ENCODE peak calls at places on chromosomes 2 and 18, in ten cellular contexts. One of them, this sample, is unnamed. For H3K4me1, the result is how much of the 10 kb centered on the place peaks cover.

GRCh38 chr2:232228332-232228731 is 150.2 kb upstream of the ALPP start:
- DNase-seq in uterus: no peak
- DNase-seq in right atrium auricular region: no peak
- DNase-seq in A549: no peak
- DNase-seq in SK-N-SH: no peak
- DNase-seq in kidney: no peak
- DNase-seq in lung: no peak
- DNase-seq in cardiac muscle cell: no peak
- DNase-seq in IMR-90: no peak
- DNase-seq in heart right ventricle: no peak
- DNase-seq in this sample: no peak

GRCh38 chr2:68434981-68435380 is 32.1 kb downstream of the FBXO48 start:
- DNase-seq in uterus: no peak
- DNase-seq in right atrium auricular region: no peak
- DNase-seq in A549: no peak
- DNase-seq in SK-N-SH: no peak
- DNase-seq in kidney: no peak
- DNase-seq in lung: no peak
- DNase-seq in cardiac muscle cell: no peak
- DNase-seq in IMR-90: no peak
- DNase-seq in heart right ventricle: no peak
- DNase-seq in this sample: no peak

GRCh38 chr2:119248311-119248710 is 24.7 kb downstream of the STEAP3 start:
- DNase-seq in uterus: no peak
- DNase-seq in right atrium auricular region: no peak
- DNase-seq in A549: no peak
- DNase-seq in SK-N-SH: no peak
- DNase-seq in kidney: no peak
- DNase-seq in lung: no peak
- DNase-seq in cardiac muscle cell: peak
- DNase-seq in IMR-90: peak
- DNase-seq in heart right ventricle: no peak
- DNase-seq in this sample: no peak

GRCh38 chr2:207385076-207385475 is 144.7 kb upstream of the CREB1 start:
- DNase-seq in uterus: no peak
- DNase-seq in right atrium auricular region: no peak
- DNase-seq in A549: no peak
- DNase-seq in SK-N-SH: no peak
- DNase-seq in kidney: no peak
- DNase-seq in lung: no peak
- DNase-seq in cardiac muscle cell: no peak
- DNase-seq in IMR-90: no peak
- DNase-seq in heart right ventricle: no peak
- DNase-seq in this sample: no peak

GRCh38 chr2:196718394-196718793 is 78.9 kb downstream of the CCDC150 start:
- DNase-seq in uterus: no peak
- DNase-seq in right atrium auricular region: no peak
- DNase-seq in A549: no peak
- DNase-seq in SK-N-SH: no peak
- DNase-seq in kidney: no peak
- DNase-seq in lung: no peak
- DNase-seq in cardiac muscle cell: peak
- DNase-seq in IMR-90: no peak
- DNase-seq in heart right ventricle: no peak
- DNase-seq in this sample: no peak

GRCh38 chr2:46850742-46851141 is 64.9 kb downstream of the MCFD2 start:
- DNase-seq in uterus: peak
- DNase-seq in right atrium auricular region: no peak
- DNase-seq in A549: no peak
- DNase-seq in SK-N-SH: no peak
- DNase-seq in kidney: peak
- DNase-seq in lung: no peak
- DNase-seq in cardiac muscle cell: peak
- DNase-seq in IMR-90: peak
- DNase-seq in heart right ventricle: no peak
- DNase-seq in this sample: no peak

GRCh38 chr2:152542995-152543481 is 174.2 kb downstream of the PRPF40A start:
- DNase-seq in uterus: peak
- DNase-seq in right atrium auricular region: no peak
- DNase-seq in A549: peak
- DNase-seq in SK-N-SH: peak
- DNase-seq in kidney: no peak
- DNase-seq in lung: no peak
- DNase-seq in cardiac muscle cell: peak
- DNase-seq in IMR-90: peak
- DNase-seq in heart right ventricle: no peak
- DNase-seq in this sample: no peak

GRCh38 chr2:239249781-239250180 is 151.0 kb downstream of the HDAC4 start:
- DNase-seq in uterus: peak
- DNase-seq in right atrium auricular region: peak
- DNase-seq in A549: no peak
- DNase-seq in SK-N-SH: no peak
- DNase-seq in kidney: peak
- DNase-seq in lung: no peak
- DNase-seq in cardiac muscle cell: peak
- DNase-seq in IMR-90: peak
- DNase-seq in heart right ventricle: peak
- DNase-seq in this sample: peak

GRCh38 chr18:62637807-62638687 is 77.3 kb upstream of the PHLPP1 start:
- DNase-seq in uterus: no peak
- DNase-seq in right atrium auricular region: no peak
- DNase-seq in A549: peak
- DNase-seq in SK-N-SH: peak
- DNase-seq in kidney: no peak
- DNase-seq in lung: no peak
- DNase-seq in cardiac muscle cell: peak
- DNase-seq in IMR-90: peak
- DNase-seq in heart right ventricle: no peak
- DNase-seq in this sample: no peak

GRCh38 chr18:55510809-55511208 is 77.2 kb downstream of the TCF4 start:
- DNase-seq in uterus: peak
- DNase-seq in right atrium auricular region: no peak
- DNase-seq in A549: no peak
- DNase-seq in SK-N-SH: no peak
- DNase-seq in kidney: no peak
- DNase-seq in lung: no peak
- DNase-seq in cardiac muscle cell: peak
- DNase-seq in IMR-90: peak
- DNase-seq in heart right ventricle: no peak
- DNase-seq in this sample: no peak

GRCh38 chr18:55506074-55506473 is 81.9 kb downstream of the TCF4 start:
- DNase-seq in uterus: no peak
- DNase-seq in right atrium auricular region: no peak
- DNase-seq in A549: no peak
- DNase-seq in SK-N-SH: no peak
- DNase-seq in kidney: no peak
- DNase-seq in lung: no peak
- DNase-seq in cardiac muscle cell: no peak
- DNase-seq in IMR-90: no peak
- DNase-seq in heart right ventricle: no peak
- DNase-seq in this sample: no peak

GRCh38 chr18:55511277-55511676 is 76.7 kb downstream of the TCF4 start:
- DNase-seq in uterus: no peak
- DNase-seq in right atrium auricular region: no peak
- DNase-seq in A549: no peak
- DNase-seq in SK-N-SH: no peak
- DNase-seq in kidney: no peak
- DNase-seq in lung: no peak
- DNase-seq in cardiac muscle cell: no peak
- DNase-seq in IMR-90: no peak
- DNase-seq in heart right ventricle: no peak
- DNase-seq in this sample: no peak

GRCh38 chr18:55509631-55510372 is 78.2 kb downstream of the TCF4 start:
- DNase-seq in uterus: no peak
- DNase-seq in right atrium auricular region: no peak
- DNase-seq in A549: no peak
- DNase-seq in SK-N-SH: no peak
- DNase-seq in kidney: no peak
- DNase-seq in lung: no peak
- DNase-seq in cardiac muscle cell: peak
- DNase-seq in IMR-90: peak
- DNase-seq in heart right ventricle: no peak
- DNase-seq in this sample: no peak

DNA sequence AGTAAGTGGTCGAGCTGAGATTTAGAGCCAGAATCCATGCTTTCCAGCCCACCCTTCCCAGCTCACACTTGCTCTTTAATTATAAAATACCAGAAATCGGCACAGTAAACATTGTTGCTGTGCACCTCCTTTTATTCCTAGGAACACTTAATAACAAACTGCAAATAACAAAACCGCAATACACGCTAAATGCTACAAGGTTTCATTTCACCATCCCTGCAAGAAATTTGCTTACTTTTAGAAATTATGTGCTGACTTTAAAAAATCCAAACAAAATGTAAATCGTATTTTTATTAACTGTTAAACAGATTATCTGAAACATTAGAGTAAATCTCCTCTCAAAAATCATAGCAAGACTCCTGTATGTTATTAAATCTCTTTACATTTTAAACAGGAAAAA is 79.4 kb downstream of the TCF4 start:
- DNase-seq in uterus: no peak
- DNase-seq in right atrium auricular region: no peak
- DNase-seq in A549: no peak
- DNase-seq in SK-N-SH: no peak
- DNase-seq in kidney: no peak
- DNase-seq in lung: no peak
- DNase-seq in cardiac muscle cell: no peak
- DNase-seq in IMR-90: no peak
- DNase-seq in heart right ventricle: no peak
- DNase-seq in this sample: no peak
- H3K4me1 ChIP-seq in uterus: under half
- H3K4me1 ChIP-seq in right atrium auricular region: under half
- H3K4me1 ChIP-seq in A549: under half
- H3K4me1 ChIP-seq in SK-N-SH: under half
- H3K4me1 ChIP-seq in kidney: under half
- H3K4me1 ChIP-seq in lung: under half
- H3K4me1 ChIP-seq in cardiac muscle cell: under half
- H3K4me1 ChIP-seq in IMR-90: under half
- H3K4me1 ChIP-seq in heart right ventricle: under half
- H3K4me1 ChIP-seq in this sample: under half

DNA sequence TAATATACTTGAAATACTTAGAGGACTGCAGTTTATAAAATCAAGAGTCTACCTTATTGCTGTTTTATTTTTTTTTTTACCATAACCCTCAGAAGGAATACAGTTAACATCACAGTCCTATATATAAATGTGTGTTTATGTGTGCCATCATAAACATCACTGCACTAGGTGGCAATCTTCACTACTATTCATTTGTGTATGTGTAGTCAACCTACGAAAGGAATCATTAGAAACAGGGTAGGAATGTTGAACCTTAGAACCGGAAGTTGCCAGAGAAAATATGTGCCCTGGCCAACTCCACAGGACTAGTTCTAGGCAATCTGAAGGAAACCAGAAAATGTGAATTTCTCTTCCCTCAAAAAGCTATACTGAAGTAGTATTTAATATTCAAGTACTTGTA is 3.4 kb downstream of the GEN1 start:
- DNase-seq in uterus: no peak
- DNase-seq in right atrium auricular region: no peak
- DNase-seq in A549: no peak
- DNase-seq in SK-N-SH: no peak
- DNase-seq in kidney: no peak
- DNase-seq in lung: no peak
- DNase-seq in cardiac muscle cell: peak
- DNase-seq in IMR-90: peak
- DNase-seq in heart right ventricle: no peak
- DNase-seq in this sample: no peak
- TF ChIP-seq CTCF in uterus: no peak
- TF ChIP-seq CTCF in right atrium auricular region: no peak
- TF ChIP-seq CTCF in A549: no peak
- TF ChIP-seq CTCF in SK-N-SH: no peak
- TF ChIP-seq CTCF in kidney: no peak
- TF ChIP-seq CTCF in lung: no peak
- TF ChIP-seq CTCF in cardiac muscle cell: peak
- TF ChIP-seq CTCF in IMR-90: no peak
- TF ChIP-seq CTCF in heart right ventricle: no peak
- TF ChIP-seq CTCF in this sample: no peak

GRCh38 chr2:101756266-101756665 is 58.8 kb downstream of the MAP4K4 start:
- DNase-seq in uterus: no peak
- DNase-seq in right atrium auricular region: no peak
- DNase-seq in A549: no peak
- DNase-seq in SK-N-SH: no peak
- DNase-seq in kidney: no peak
- DNase-seq in lung: no peak
- DNase-seq in cardiac muscle cell: no peak
- DNase-seq in IMR-90: no peak
- DNase-seq in heart right ventricle: no peak
- DNase-seq in this sample: no peak
- H3K4me1 ChIP-seq in uterus: under half
- H3K4me1 ChIP-seq in right atrium auricular region: half or more
- H3K4me1 ChIP-seq in A549: half or more
- H3K4me1 ChIP-seq in SK-N-SH: half or more
- H3K4me1 ChIP-seq in kidney: under half
- H3K4me1 ChIP-seq in lung: under half
- H3K4me1 ChIP-seq in cardiac muscle cell: under half
- H3K4me1 ChIP-seq in IMR-90: under half
- H3K4me1 ChIP-seq in heart right ventricle: half or more
- H3K4me1 ChIP-seq in this sample: half or more

GRCh38 chr2:95391641-95392310 is 10.7 kb upstream of the FAHD2A start:
- DNase-seq in uterus: no peak
- DNase-seq in right atrium auricular region: no peak
- DNase-seq in A549: no peak
- DNase-seq in SK-N-SH: no peak
- DNase-seq in kidney: no peak
- DNase-seq in lung: no peak
- DNase-seq in cardiac muscle cell: no peak
- DNase-seq in IMR-90: no peak
- DNase-seq in heart right ventricle: no peak
- DNase-seq in this sample: no peak

GRCh38 chr2:95392320-95392719 is 10.2 kb upstream of the FAHD2A start:
- DNase-seq in uterus: no peak
- DNase-seq in right atrium auricular region: no peak
- DNase-seq in A549: no peak
- DNase-seq in SK-N-SH: no peak
- DNase-seq in kidney: no peak
- DNase-seq in lung: no peak
- DNase-seq in cardiac muscle cell: no peak
- DNase-seq in IMR-90: no peak
- DNase-seq in heart right ventricle: no peak
- DNase-seq in this sample: no peak

GRCh38 chr2:95390881-95391321 is 11.6 kb upstream of the FAHD2A start:
- DNase-seq in uterus: no peak
- DNase-seq in right atrium auricular region: no peak
- DNase-seq in A549: no peak
- DNase-seq in SK-N-SH: no peak
- DNase-seq in kidney: no peak
- DNase-seq in lung: no peak
- DNase-seq in cardiac muscle cell: no peak
- DNase-seq in IMR-90: no peak
- DNase-seq in heart right ventricle: no peak
- DNase-seq in this sample: no peak

GRCh38 chr2:95393901-95394300 is 8.6 kb upstream of the FAHD2A start:
- DNase-seq in uterus: no peak
- DNase-seq in right atrium auricular region: no peak
- DNase-seq in A549: no peak
- DNase-seq in SK-N-SH: no peak
- DNase-seq in kidney: no peak
- DNase-seq in lung: no peak
- DNase-seq in cardiac muscle cell: no peak
- DNase-seq in IMR-90: no peak
- DNase-seq in heart right ventricle: no peak
- DNase-seq in this sample: no peak

GRCh38 chr2:95392730-95393455 is 9.6 kb upstream of the FAHD2A start:
- DNase-seq in uterus: no peak
- DNase-seq in right atrium auricular region: no peak
- DNase-seq in A549: no peak
- DNase-seq in SK-N-SH: no peak
- DNase-seq in kidney: no peak
- DNase-seq in lung: no peak
- DNase-seq in cardiac muscle cell: no peak
- DNase-seq in IMR-90: no peak
- DNase-seq in heart right ventricle: no peak
- DNase-seq in this sample: no peak
- TF ChIP-seq CTCF in uterus: no peak
- TF ChIP-seq CTCF in right atrium auricular region: no peak
- TF ChIP-seq CTCF in A549: no peak
- TF ChIP-seq CTCF in SK-N-SH: no peak
- TF ChIP-seq CTCF in kidney: no peak
- TF ChIP-seq CTCF in lung: no peak
- TF ChIP-seq CTCF in cardiac muscle cell: peak
- TF ChIP-seq CTCF in IMR-90: no peak
- TF ChIP-seq CTCF in heart right ventricle: no peak
- TF ChIP-seq CTCF in this sample: no peak